ENCODE peak calls at places on chromosomes 5 and 9, in eight cellular contexts. One of them, this sample, is unnamed.

GRCh38 chr9:127022913-127023665 is 99.3 kb downstream of the ANGPTL2 start:
- DNase-seq in A549: no peak
- DNase-seq in sigmoid colon: peak; percentile 81
- DNase-seq in H1: no peak
- DNase-seq in breast epithelium: no peak
- DNase-seq in K562: no peak
- DNase-seq in body of pancreas: peak; percentile 10
- DNase-seq in tibial nerve: no peak
- DNase-seq in this sample: no peak

GRCh38 chr9:22739712-22740111 is 293.1 kb downstream of the DMRTA1 start:
- DNase-seq in tibial nerve: no peak
- DNase-seq in breast epithelium: no peak
- DNase-seq in K562: no peak
- DNase-seq in body of pancreas: no peak
- DNase-seq in H1: no peak
- DNase-seq in sigmoid colon: no peak
- DNase-seq in A549: no peak
- DNase-seq in this sample: no peak

GRCh38 chr5:59767753-59768159 is 125.8 kb downstream of the PDE4D start:
- DNase-seq in sigmoid colon: no peak
- DNase-seq in breast epithelium: no peak
- DNase-seq in A549: no peak
- DNase-seq in tibial nerve: no peak
- DNase-seq in H1: no peak
- DNase-seq in body of pancreas: no peak
- DNase-seq in K562: no peak
- DNase-seq in this sample: no peak

GRCh38 chr9:82020341-82020740 is 31.8 kb downstream of the SPATA31D1 start:
- DNase-seq in tibial nerve: no peak
- DNase-seq in sigmoid colon: no peak
- DNase-seq in body of pancreas: no peak
- DNase-seq in H1: no peak
- DNase-seq in A549: no peak
- DNase-seq in breast epithelium: no peak
- DNase-seq in K562: no peak
- DNase-seq in this sample: no peak

GRCh38 chr9:88076286-88077070 is 61.8 kb downstream of the SPATA31C2 start:
- DNase-seq in A549: peak; percentile 82
- DNase-seq in H1: peak; percentile 49
- DNase-seq in body of pancreas: peak; percentile 97
- DNase-seq in breast epithelium: peak; percentile 93
- DNase-seq in sigmoid colon: peak; percentile 88
- DNase-seq in K562: peak; percentile 39
- DNase-seq in tibial nerve: peak; percentile 67
- DNase-seq in this sample: peak; percentile 73

GRCh38 chr5:8750100-8750499 is 795.8 kb downstream of the SEMA5A start:
- DNase-seq in H1: no peak
- DNase-seq in A549: no peak
- DNase-seq in sigmoid colon: no peak
- DNase-seq in tibial nerve: no peak
- DNase-seq in K562: no peak
- DNase-seq in breast epithelium: no peak
- DNase-seq in body of pancreas: no peak
- DNase-seq in this sample: no peak

GRCh38 chr5:172952034-172952511 is 7.2 kb upstream of the RPL26L1 start:
- DNase-seq in body of pancreas: no peak
- DNase-seq in tibial nerve: no peak
- DNase-seq in K562: no peak
- DNase-seq in sigmoid colon: no peak
- DNase-seq in H1: no peak
- DNase-seq in A549: peak; percentile 70
- DNase-seq in breast epithelium: no peak
- DNase-seq in this sample: no peak

GRCh38 chr5:176948458-176948857 is 49.3 kb upstream of the HK3 start:
- DNase-seq in breast epithelium: no peak
- DNase-seq in sigmoid colon: no peak
- DNase-seq in H1: no peak
- DNase-seq in body of pancreas: no peak
- DNase-seq in tibial nerve: no peak
- DNase-seq in A549: no peak
- DNase-seq in K562: no peak
- DNase-seq in this sample: no peak

GRCh38 chr9:134169166-134169565 is 4.8 kb upstream of the RNU6ATAC start:
- DNase-seq in sigmoid colon: no peak
- DNase-seq in tibial nerve: no peak
- DNase-seq in H1: no peak
- DNase-seq in K562: no peak
- DNase-seq in A549: no peak
- DNase-seq in body of pancreas: no peak
- DNase-seq in breast epithelium: no peak
- DNase-seq in this sample: no peak

GRCh38 chr9:134168731-134169130 is 4.4 kb upstream of the RNU6ATAC start:
- DNase-seq in K562: no peak
- DNase-seq in tibial nerve: no peak
- DNase-seq in A549: peak; percentile 54
- DNase-seq in H1: no peak
- DNase-seq in breast epithelium: no peak
- DNase-seq in sigmoid colon: no peak
- DNase-seq in body of pancreas: no peak
- DNase-seq in this sample: peak; percentile 55

GRCh38 chr9:134171316-134172197 is 7.2 kb upstream of the RNU6ATAC start:
- DNase-seq in sigmoid colon: peak; percentile 84
- DNase-seq in H1: no peak
- DNase-seq in body of pancreas: no peak
- DNase-seq in breast epithelium: peak; percentile 75
- DNase-seq in K562: no peak
- DNase-seq in A549: no peak
- DNase-seq in tibial nerve: peak; percentile 55
- DNase-seq in this sample: peak; percentile 89

GRCh38 chr9:134170525-134171315 is 6.4 kb upstream of the RNU6ATAC start:
- DNase-seq in breast epithelium: no peak
- DNase-seq in sigmoid colon: no peak
- DNase-seq in H1: no peak
- DNase-seq in K562: no peak
- DNase-seq in A549: no peak
- DNase-seq in tibial nerve: no peak
- DNase-seq in body of pancreas: no peak
- DNase-seq in this sample: peak; percentile 51

DNA sequence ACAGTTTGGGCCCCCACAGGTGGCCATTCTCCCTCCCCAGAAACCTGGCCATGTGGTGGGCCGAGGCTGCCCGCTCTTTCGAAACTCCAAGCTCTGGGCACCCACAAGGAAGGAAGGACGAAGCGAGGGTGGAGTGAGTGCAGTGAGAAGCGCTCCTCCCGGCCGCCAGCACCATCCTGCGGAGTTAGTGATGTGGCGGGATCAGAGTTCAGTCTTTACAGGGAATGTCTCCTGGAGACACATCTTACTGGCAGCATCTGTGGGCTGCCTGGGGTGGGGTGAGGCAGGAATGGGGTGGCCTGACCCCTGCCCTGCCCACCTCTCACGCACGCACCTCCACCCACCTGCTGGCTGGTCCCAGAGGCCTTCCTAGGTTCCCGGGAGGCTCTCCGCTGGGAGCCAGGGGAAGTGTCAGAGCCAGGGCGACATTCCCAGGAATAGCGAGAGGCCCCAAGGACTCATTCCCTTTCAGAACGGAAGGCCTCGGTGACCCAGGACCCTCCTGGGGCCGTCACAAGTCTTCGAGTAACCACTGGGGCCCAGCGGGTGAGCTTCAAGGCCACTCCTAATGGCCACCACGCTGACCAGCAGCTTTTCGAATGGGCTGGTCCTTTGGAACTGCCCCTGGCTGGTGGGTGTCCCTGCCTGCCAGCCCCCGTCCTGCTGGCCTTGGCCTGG is 5.5 kb upstream of the RNU6ATAC start:
- DNase-seq in A549: no peak
- DNase-seq in sigmoid colon: no peak
- DNase-seq in H1: no peak
- DNase-seq in body of pancreas: no peak
- DNase-seq in tibial nerve: no peak
- DNase-seq in K562: no peak
- DNase-seq in breast epithelium: no peak
- DNase-seq in this sample: peak; percentile 11
- H3K4me3 ChIP-seq in A549: no peak overlapping the region
- H3K4me3 ChIP-seq in sigmoid colon: no peak overlapping the region
- H3K4me3 ChIP-seq in H1: no peak overlapping the region
- H3K4me3 ChIP-seq in body of pancreas: no peak overlapping the region
- H3K4me3 ChIP-seq in tibial nerve: no peak overlapping the region
- H3K4me3 ChIP-seq in K562: no peak overlapping the region
- H3K4me3 ChIP-seq in breast epithelium: no peak overlapping the region
- H3K4me3 ChIP-seq in this sample: no peak overlapping the region

GRCh38 chr9:124205686-124206352 is 51.9 kb upstream of the NEK6 start:
- DNase-seq in A549: no peak
- DNase-seq in K562: no peak
- DNase-seq in tibial nerve: no peak
- DNase-seq in H1: no peak
- DNase-seq in sigmoid colon: no peak
- DNase-seq in body of pancreas: no peak
- DNase-seq in breast epithelium: no peak
- DNase-seq in this sample: no peak

GRCh38 chr9:124203818-124204217 is 53.9 kb upstream of the NEK6 start:
- DNase-seq in K562: no peak
- DNase-seq in H1: no peak
- DNase-seq in tibial nerve: no peak
- DNase-seq in A549: no peak
- DNase-seq in body of pancreas: no peak
- DNase-seq in sigmoid colon: no peak
- DNase-seq in breast epithelium: no peak
- DNase-seq in this sample: no peak

GRCh38 chr9:124199474-124199873 is 58.3 kb upstream of the NEK6 start:
- DNase-seq in K562: no peak
- DNase-seq in H1: no peak
- DNase-seq in sigmoid colon: peak; percentile 24
- DNase-seq in A549: no peak
- DNase-seq in body of pancreas: no peak
- DNase-seq in breast epithelium: no peak
- DNase-seq in tibial nerve: no peak
- DNase-seq in this sample: no peak

GRCh38 chr9:124198948-124199347 is 58.8 kb upstream of the NEK6 start:
- DNase-seq in body of pancreas: no peak
- DNase-seq in H1: no peak
- DNase-seq in K562: no peak
- DNase-seq in sigmoid colon: peak; percentile 28
- DNase-seq in tibial nerve: no peak
- DNase-seq in breast epithelium: peak; percentile 14
- DNase-seq in A549: no peak
- DNase-seq in this sample: no peak

GRCh38 chr9:124202447-124202971 is 55.2 kb upstream of the NEK6 start:
- DNase-seq in tibial nerve: no peak
- DNase-seq in H1: no peak
- DNase-seq in sigmoid colon: no peak
- DNase-seq in K562: peak; percentile 90
- DNase-seq in A549: no peak
- DNase-seq in breast epithelium: no peak
- DNase-seq in body of pancreas: peak; percentile 19
- DNase-seq in this sample: peak; percentile 98
- TF ChIP-seq POLR2A in tibial nerve: no peak
- TF ChIP-seq POLR2A in H1: no peak
- TF ChIP-seq POLR2A in sigmoid colon: no peak
- TF ChIP-seq POLR2A in K562: no peak
- TF ChIP-seq POLR2A in A549: no peak
- TF ChIP-seq POLR2A in breast epithelium: no peak
- TF ChIP-seq POLR2A in body of pancreas: no peak
- TF ChIP-seq POLR2A in this sample: no peak

DNA sequence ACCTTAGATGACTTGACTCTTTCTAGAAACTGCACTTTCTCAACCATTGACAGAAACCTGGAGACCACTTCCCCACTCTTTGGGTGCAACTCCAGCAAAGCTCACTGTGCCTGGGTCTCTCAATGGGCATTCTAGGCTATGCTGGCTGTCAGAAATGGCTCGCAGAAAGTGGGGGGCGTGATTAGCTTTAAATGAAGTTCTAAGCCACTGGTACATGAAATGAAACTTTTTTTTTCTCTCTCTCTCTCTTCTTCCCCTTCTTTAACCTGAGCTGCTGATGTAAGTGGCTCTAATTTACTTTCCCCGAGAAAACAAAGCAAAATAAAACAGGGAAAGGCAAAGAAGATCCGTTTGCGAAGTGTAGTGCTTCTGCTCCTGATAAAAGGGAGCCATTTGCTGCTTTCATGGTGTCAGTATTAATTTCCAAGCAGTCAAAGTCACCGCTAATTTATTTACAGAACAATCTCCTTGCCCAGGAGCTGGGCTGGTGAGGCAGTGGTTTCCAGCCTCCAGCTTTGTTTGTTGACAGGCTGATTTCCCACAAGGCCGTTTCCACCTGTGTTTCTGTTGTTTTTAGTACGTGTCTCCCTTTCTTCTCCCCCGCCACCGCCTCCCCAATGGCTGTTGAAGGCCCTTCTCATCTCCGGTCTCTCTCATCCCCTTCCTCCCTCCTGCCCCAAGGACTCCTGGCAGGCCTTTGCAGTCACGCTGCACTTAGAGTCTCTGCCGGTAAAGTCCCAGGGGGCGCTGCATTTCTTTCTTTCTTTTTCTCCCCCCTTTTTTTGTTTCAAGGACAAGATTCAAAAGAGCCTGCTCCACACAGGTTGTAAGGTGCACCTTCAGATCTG is 422.9 kb downstream of the EBF1 start:
- DNase-seq in sigmoid colon: no peak
- DNase-seq in body of pancreas: peak; percentile 8
- DNase-seq in tibial nerve: no peak
- DNase-seq in K562: peak; percentile 7
- DNase-seq in breast epithelium: no peak
- DNase-seq in A549: no peak
- DNase-seq in H1: peak; percentile 36
- DNase-seq in this sample: no peak
- TF ChIP-seq CTCF in sigmoid colon: no peak
- TF ChIP-seq CTCF in body of pancreas: peak; percentile 11
- TF ChIP-seq CTCF in tibial nerve: no peak
- TF ChIP-seq CTCF in K562: no peak
- TF ChIP-seq CTCF in breast epithelium: no peak
- TF ChIP-seq CTCF in A549: peak; percentile 18
- TF ChIP-seq CTCF in H1: peak; percentile 40
- TF ChIP-seq CTCF in this sample: no peak

DNA sequence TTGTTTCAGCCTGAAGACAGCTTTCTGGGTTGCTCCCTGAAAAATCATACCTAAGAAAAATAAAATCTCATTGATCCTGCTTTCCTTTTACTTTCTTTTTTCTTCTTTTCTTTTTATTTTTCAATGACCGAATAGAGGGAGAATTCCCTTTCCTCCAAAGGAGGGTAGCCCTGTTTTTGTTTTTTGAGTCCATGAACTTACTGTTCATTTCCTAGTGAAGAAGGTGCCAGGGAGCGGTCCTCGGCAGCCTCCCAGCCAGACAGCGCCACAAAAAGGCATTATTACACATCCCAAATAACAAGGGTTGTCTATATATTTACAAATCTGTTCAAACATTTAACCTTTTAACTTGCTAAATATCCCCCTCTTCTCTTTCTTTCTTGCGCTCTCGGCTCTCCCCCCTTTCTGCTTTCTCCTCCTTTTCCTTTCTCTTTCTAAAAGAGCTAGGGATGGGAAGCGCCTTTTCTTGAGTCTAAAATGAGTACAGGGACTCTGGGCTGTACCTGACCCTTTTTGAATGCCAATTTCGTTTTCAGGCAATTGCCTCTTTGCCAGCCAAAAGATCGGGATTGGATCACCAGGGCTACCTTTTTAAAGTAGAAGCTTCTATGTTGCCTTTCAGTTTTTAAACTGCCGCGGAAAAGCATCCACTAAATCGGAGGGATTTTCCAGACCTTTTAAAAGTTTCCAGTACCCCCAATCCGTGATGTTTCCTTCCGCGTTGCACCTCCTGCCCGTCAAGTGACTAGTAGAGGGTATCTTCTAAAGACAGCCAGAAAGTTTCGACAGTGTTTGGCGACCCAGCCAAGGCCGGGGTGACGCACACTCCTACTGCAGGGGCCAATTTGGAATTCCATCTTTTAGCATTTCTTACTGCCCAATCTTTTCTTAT is 125.6 kb downstream of the TMEM161B start:
- DNase-seq in sigmoid colon: peak; percentile 86
- DNase-seq in A549: no peak
- DNase-seq in breast epithelium: no peak
- DNase-seq in H1: no peak
- DNase-seq in tibial nerve: no peak
- DNase-seq in K562: no peak
- DNase-seq in body of pancreas: peak; percentile 10
- DNase-seq in this sample: no peak
- H3K4me3 ChIP-seq in sigmoid colon: peak overlapping the region; percentile 51
- H3K4me3 ChIP-seq in A549: peak overlapping the region; percentile 48
- H3K4me3 ChIP-seq in breast epithelium: peak overlapping the region; percentile 59
- H3K4me3 ChIP-seq in H1: no peak overlapping the region
- H3K4me3 ChIP-seq in tibial nerve: peak overlapping the region; percentile 31
- H3K4me3 ChIP-seq in K562: no peak overlapping the region
- H3K4me3 ChIP-seq in body of pancreas: no peak overlapping the region
- H3K4me3 ChIP-seq in this sample: no peak overlapping the region